ENCODE peak calls at places on chromosomes 16 and 17, in six cellular contexts. M is bronchial epithelial cell; W is AG04450; J is CD8-positive, alpha-beta memory T cell; O is psoas muscle; C is DND-41. U is an unnamed sample.

GRCh38 chr16:21336231-21336630 is 58.1 kb upstream of the CRYM start:
- DNase-seq in M (peak; percentile 45), W (no peak), J (no peak), O (no peak), C (no peak), U (no peak)

GRCh38 chr16:83100679-83101078 is 473.9 kb downstream of the CDH13 start:
- DNase-seq in M (peak; percentile 98), W (no peak), J (no peak), O (no peak), C (no peak), U (peak; percentile 32)

GRCh38 chr16:50403491-50403890 is 34.7 kb upstream of the BRD7 start:
- DNase-seq in M (no peak), W (no peak), J (no peak), O (no peak), C (no peak), U (no peak)

GRCh38 chr16:46715769-46716305 is 26.4 kb downstream of the ORC6 start:
- DNase-seq in M (no peak), W (no peak), J (no peak), O (peak; percentile 37), C (no peak), U (no peak)

GRCh38 chr16:85641776-85642176 is 28.7 kb downstream of the GSE1 start:
- DNase-seq in M (peak; percentile 32), W (no peak), J (no peak), O (peak; percentile 77), C (no peak), U (no peak)

GRCh38 chr16:88382491-88383400 is at the start of gene ZNF469:
- DNase-seq in M (no peak), W (no peak), J (no peak), O (peak; percentile 50), C (no peak), U (no peak)

GRCh38 chr17:68431661-68432071 is 25.6 kb downstream of the WIPI1 start:
- DNase-seq in M (peak; percentile 7), W (no peak), J (peak; percentile 21), O (no peak), C (peak; percentile 63), U (peak; percentile 62)

GRCh38 chr17:55577011-55577586 is 65.8 kb upstream of the SMIM36 start:
- DNase-seq in M (no peak), W (no peak), J (no peak), O (no peak), C (peak; percentile 41), U (peak; percentile 78)

GRCh38 chr17:48358203-48358602 is 71.8 kb downstream of the SKAP1 start:
- DNase-seq in M (no peak), W (no peak), J (no peak), O (no peak), C (no peak), U (no peak)

GRCh38 chr16:84103678-84104077 is 13.1 kb downstream of the MBTPS1 start:
- DNase-seq in M (peak; percentile 68), W (no peak), J (no peak), O (no peak), C (no peak), U (no peak)

GRCh38 chr17:13727441-13728171 is 125.9 kb upstream of the HS3ST3A1 start:
- DNase-seq in M (peak; percentile 90), W (peak; percentile 13), J (no peak), O (no peak), C (no peak), U (no peak)

GRCh38 chr16:84266451-84266850 is 26.6 kb upstream of the KCNG4 start:
- DNase-seq in M (peak; percentile 71), W (no peak), J (no peak), O (no peak), C (peak; percentile 21), U (peak; percentile 63)

GRCh38 chr17:6163632-6164319 is 93.6 kb downstream of the WSCD1 start:
- DNase-seq in M (peak; percentile 26), W (no peak), J (no peak), O (peak; percentile 34), C (no peak), U (no peak)

GRCh38 chr17:596763-597644 is 117.6 kb downstream of the VPS53 start:
- DNase-seq in M (peak; percentile 86), W (no peak), J (no peak), O (no peak), C (no peak), U (peak; percentile 5)

GRCh38 chr17:7004398-7005253 is 7.8 kb upstream of the RNASEK start:
- DNase-seq in M (peak; percentile 61), W (no peak), J (no peak), O (no peak), C (peak; percentile 55), U (peak; percentile 75)

GRCh38 chr17:27247071-27247957 is 46.6 kb upstream of the WSB1 start:
- DNase-seq in M (peak; percentile 52), W (peak; percentile 43), J (no peak), O (peak; percentile 58), C (no peak), U (no peak)

GRCh38 chr17:28716740-28717577 is 709 bp downstream of the RAB34 start:
- DNase-seq in M (no peak), W (no peak), J (no peak), O (peak; percentile 46), C (no peak), U (no peak)

GRCh38 chr16:79047337-79047736 is 553.2 kb downstream of the MAF start:
- DNase-seq in M (peak; percentile 39), W (no peak), J (no peak), O (no peak), C (peak; percentile 46), U (peak; percentile 14)

GRCh38 chr17:34235389-34236028 is 19.6 kb upstream of the CCL2 start:
- DNase-seq in M (no peak), W (no peak), J (no peak), O (peak; percentile 49), C (no peak), U (no peak)

GRCh38 chr16:77723108-77723514 is 797 bp downstream of the NUDT7 start:
- DNase-seq in M (no peak), W (peak; percentile 43), J (no peak), O (no peak), C (peak; percentile 34), U (no peak)

GRCh38 chr17:7887038-7887481 is 1.5 kb upstream of the CHD3 start:
- DNase-seq in M (no peak), W (no peak), J (no peak), O (no peak), C (no peak), U (no peak)

GRCh38 chr17:69713815-69714214 is 299.3 kb downstream of the MAP2K6 start:
- DNase-seq in M (no peak), W (no peak), J (no peak), O (no peak), C (no peak), U (no peak)

GRCh38 chr16:79621027-79621426 is 20.5 kb upstream of the MAF start:
- DNase-seq in M (no peak), W (no peak), J (no peak), O (no peak), C (no peak), U (no peak)

GRCh38 chr16:48110982-48111381 is 44.8 kb downstream of the ABCC12 start:
- DNase-seq in M (no peak), W (no peak), J (no peak), O (no peak), C (no peak), U (no peak)

GRCh38 chr16:77158293-77158692 is 32.7 kb upstream of the MON1B start:
- DNase-seq in M (no peak), W (no peak), J (no peak), O (no peak), C (no peak), U (no peak)

DNA sequence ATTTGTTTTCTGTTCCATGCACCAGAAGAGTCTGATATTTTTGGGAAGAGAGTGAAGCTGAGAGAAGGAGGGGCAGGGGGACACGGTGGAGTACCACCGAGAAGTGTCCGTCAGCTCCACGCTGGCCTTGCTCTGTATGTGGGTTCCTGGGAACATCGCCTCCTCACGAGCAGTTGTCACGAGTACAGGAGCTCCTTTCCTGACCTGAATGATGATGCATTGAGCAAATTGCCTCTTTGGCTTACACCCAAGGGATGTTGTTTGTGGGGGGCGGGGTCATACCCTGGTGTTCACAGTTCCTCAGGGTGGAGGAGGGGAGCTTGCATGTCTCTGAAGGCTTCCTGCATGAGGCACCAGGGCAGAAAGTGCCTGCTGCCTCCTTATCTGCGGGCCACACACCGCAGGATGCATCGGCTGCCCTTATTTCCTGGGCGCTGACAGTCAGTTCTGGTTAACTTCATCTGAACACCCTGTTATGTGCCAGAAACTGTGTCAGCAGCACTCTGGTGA is 36.2 kb downstream of the RGS9 start:
- DNase-seq in M (peak; percentile 54), W (no peak), J (peak; percentile 57), O (no peak), C (peak; percentile 95), U (peak; percentile 68)
- H3K4me3 ChIP-seq in M (no peak overlapping the region), W (no peak overlapping the region), J (no peak overlapping the region), O (no peak overlapping the region), C (no peak overlapping the region), U (no peak overlapping the region)

GRCh38 chr17:11300738-11301137 is 59.7 kb downstream of the SHISA6 start:
- DNase-seq in M (no peak), W (no peak), J (no peak), O (no peak), C (no peak), U (no peak)
- H3K4me3 ChIP-seq in M (no peak overlapping the region), W (no peak overlapping the region), J (no peak overlapping the region), O (no peak overlapping the region), C (no peak overlapping the region), U (no peak overlapping the region)

DNA sequence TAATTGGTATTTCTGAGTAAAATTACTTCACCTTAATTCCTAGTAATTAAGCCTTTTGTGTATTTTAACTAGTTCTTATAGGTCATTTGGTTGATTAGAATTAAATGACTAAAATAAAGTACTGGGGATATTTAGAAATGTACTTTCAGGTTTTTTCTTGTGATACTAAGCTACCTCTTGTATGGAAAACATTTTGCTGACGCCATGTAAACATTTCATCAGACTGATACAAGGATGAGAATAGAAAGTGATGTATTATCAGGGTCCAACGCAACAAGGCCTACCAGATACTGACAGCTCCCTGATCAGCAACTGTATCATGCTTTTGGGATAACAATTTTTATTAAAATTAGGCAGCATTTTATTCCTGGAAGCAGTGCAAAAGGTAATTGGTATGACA is 1.7 kb downstream of the SMARCE1 start:
- DNase-seq in M (no peak), W (no peak), J (no peak), O (no peak), C (no peak), U (no peak)
- H3K4me3 ChIP-seq in M (no peak overlapping the region), W (no peak overlapping the region), J (no peak overlapping the region), O (peak overlapping the region; percentile 95), C (peak overlapping the region; percentile 81), U (no peak overlapping the region)

DNA sequence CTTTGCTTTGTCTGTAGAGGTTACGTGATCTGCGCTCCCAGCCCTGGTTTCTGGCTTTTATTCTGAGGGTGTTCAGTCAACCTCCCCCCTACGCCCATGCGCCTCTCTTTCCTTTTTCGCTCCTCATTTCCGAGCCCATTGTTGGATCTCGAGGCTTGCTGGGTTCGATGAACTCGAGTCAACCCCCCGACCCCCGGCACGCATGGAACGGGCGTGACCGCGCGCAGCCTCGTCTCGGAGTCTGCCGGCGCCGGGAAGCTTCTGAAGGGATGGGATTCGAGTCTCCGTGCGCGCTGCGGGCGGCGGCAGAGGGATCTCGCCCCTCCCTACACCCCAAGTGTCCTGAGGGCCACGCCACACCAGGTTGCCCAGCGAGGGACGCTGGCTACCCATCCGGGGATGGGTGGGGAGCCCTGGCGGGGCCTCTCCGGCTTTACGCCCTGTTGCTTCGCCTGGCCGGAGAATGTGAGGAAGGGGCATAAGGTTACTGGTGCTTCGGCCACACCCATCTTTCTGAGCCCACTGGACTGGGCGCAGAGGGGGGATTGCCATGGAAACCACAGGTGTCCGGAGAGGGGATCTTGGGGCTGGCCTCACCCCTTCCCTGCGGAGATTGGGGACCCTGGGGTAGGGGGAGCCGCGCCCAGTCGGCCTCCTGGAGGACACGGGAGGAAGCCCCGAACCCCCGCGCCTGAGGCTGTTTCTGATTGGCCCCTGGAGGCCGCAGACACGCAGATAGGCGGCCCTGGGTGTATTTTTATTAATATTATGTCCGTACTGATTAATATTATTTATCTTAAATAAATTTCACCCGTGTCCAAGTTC is 1.8 kb downstream of the MAPT start:
- DNase-seq in M (no peak), W (no peak), J (no peak), O (peak; percentile 35), C (no peak), U (no peak)
- H3K4me3 ChIP-seq in M (no peak overlapping the region), W (no peak overlapping the region), J (peak overlapping the region; percentile 66), O (peak overlapping the region; percentile 97), C (no peak overlapping the region), U (no peak overlapping the region)